ENCODE peak calls at places on chromosome 7, in ten cellular contexts. S, L, T, Y, V, G, M, J, R and I are unnamed samples. For H3K9me3, the result is how much of the 10 kb centered on the place peaks cover.

GRCh38 chr7:15998617-15999016 is 312.1 kb upstream of the MEOX2 start:
- DNase-seq in S (no peak), L (no peak), T (no peak), Y (no peak), V (no peak), G (no peak), M (no peak), J (no peak), R (no peak), I (no peak)

GRCh38 chr7:20532841-20533240 is 82.6 kb upstream of the ABCB5 start:
- DNase-seq in S (no peak), L (no peak), T (no peak), Y (no peak), V (no peak), G (no peak), M (no peak), J (no peak), R (no peak), I (no peak)

GRCh38 chr7:15015545-15016314 is 113.2 kb upstream of the DGKB start:
- DNase-seq in S (no peak), L (peak), T (peak), Y (no peak), V (no peak), G (no peak), M (peak), J (peak), R (peak), I (no peak)

GRCh38 chr7:1736826-1737225 is 66.7 kb downstream of the ELFN1 start:
- DNase-seq in S (no peak), L (no peak), T (no peak), Y (no peak), V (no peak), G (no peak), M (no peak), J (no peak), R (no peak), I (no peak)

GRCh38 chr7:149690688-149691446 is 82.5 kb downstream of the ZNF467 start:
- DNase-seq in S (peak), L (peak), T (no peak), Y (peak), V (no peak), G (no peak), M (peak), J (peak), R (peak), I (no peak)

GRCh38 chr7:49783446-49783845 is 10.0 kb downstream of the VWC2 start:
- DNase-seq in S (no peak), L (no peak), T (no peak), Y (peak), V (no peak), G (no peak), M (no peak), J (no peak), R (no peak), I (no peak)

GRCh38 chr7:38195804-38196595 is 18.0 kb downstream of the STARD3NL start:
- DNase-seq in S (no peak), L (no peak), T (no peak), Y (no peak), V (no peak), G (no peak), M (no peak), J (no peak), R (peak), I (no peak)

GRCh38 chr7:45479781-45480180 is 94.4 kb upstream of the ADCY1 start:
- DNase-seq in S (no peak), L (no peak), T (no peak), Y (no peak), V (no peak), G (no peak), M (no peak), J (no peak), R (no peak), I (no peak)

GRCh38 chr7:138727336-138728099 is 26.4 kb upstream of the SVOPL start:
- DNase-seq in S (no peak), L (no peak), T (no peak), Y (no peak), V (no peak), G (no peak), M (no peak), J (no peak), R (no peak), I (no peak)

DNA sequence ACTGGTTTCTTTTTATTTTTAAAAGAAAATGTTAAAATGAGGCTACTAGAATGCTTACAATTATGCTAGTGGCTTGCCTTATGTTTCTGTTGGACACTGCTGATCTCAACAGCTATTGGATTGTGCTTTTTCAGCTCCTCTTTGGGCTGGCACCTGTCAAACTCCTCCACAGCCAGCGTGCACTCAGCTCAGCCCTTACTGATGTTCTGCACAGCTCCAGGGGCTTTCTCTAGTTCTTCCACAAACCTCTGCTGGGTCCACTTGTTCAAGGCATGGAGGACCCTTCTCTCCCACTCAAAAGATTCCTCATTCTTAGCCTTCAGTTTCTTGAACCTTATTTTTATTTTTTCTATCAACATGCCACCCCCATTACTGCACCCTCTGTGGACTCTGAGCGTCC is 96.0 kb downstream of the VIPR2 start:
- DNase-seq in S (no peak), L (no peak), T (no peak), Y (no peak), V (peak), G (no peak), M (no peak), J (no peak), R (no peak), I (no peak)
- H3K9me3 ChIP-seq in S (under half), L (under half), T (under half), Y (under half), V (under half), G (under half), M (under half), J (under half), R (under half), I (under half)

GRCh38 chr7:141577043-141577839 is 26.0 kb downstream of the AGK start:
- DNase-seq in S (no peak), L (no peak), T (no peak), Y (no peak), V (no peak), G (no peak), M (no peak), J (no peak), R (no peak), I (no peak)
- H3K9me3 ChIP-seq in S (under half), L (under half), T (under half), Y (under half), V (half or more), G (under half), M (under half), J (under half), R (under half), I (under half)

GRCh38 chr7:157615852-157616251 is 279.0 kb downstream of the DNAJB6 start:
- DNase-seq in S (no peak), L (no peak), T (no peak), Y (no peak), V (no peak), G (no peak), M (no peak), J (no peak), R (no peak), I (no peak)
- H3K9me3 ChIP-seq in S (under half), L (under half), T (under half), Y (under half), V (under half), G (under half), M (under half), J (under half), R (half or more), I (under half)

GRCh38 chr7:156514851-156515250 is 125.7 kb upstream of the RNF32 start:
- DNase-seq in S (no peak), L (no peak), T (no peak), Y (no peak), V (no peak), G (no peak), M (no peak), J (no peak), R (no peak), I (no peak)

GRCh38 chr7:156516791-156517378 is 123.7 kb upstream of the RNF32 start:
- DNase-seq in S (no peak), L (no peak), T (no peak), Y (no peak), V (no peak), G (no peak), M (no peak), J (no peak), R (no peak), I (no peak)

GRCh38 chr7:156519070-156519469 is 121.5 kb upstream of the RNF32 start:
- DNase-seq in S (no peak), L (no peak), T (no peak), Y (no peak), V (no peak), G (no peak), M (no peak), J (no peak), R (no peak), I (no peak)

GRCh38 chr7:156518466-156518865 is 122.1 kb upstream of the RNF32 start:
- DNase-seq in S (no peak), L (no peak), T (no peak), Y (no peak), V (no peak), G (no peak), M (no peak), J (no peak), R (no peak), I (no peak)

DNA sequence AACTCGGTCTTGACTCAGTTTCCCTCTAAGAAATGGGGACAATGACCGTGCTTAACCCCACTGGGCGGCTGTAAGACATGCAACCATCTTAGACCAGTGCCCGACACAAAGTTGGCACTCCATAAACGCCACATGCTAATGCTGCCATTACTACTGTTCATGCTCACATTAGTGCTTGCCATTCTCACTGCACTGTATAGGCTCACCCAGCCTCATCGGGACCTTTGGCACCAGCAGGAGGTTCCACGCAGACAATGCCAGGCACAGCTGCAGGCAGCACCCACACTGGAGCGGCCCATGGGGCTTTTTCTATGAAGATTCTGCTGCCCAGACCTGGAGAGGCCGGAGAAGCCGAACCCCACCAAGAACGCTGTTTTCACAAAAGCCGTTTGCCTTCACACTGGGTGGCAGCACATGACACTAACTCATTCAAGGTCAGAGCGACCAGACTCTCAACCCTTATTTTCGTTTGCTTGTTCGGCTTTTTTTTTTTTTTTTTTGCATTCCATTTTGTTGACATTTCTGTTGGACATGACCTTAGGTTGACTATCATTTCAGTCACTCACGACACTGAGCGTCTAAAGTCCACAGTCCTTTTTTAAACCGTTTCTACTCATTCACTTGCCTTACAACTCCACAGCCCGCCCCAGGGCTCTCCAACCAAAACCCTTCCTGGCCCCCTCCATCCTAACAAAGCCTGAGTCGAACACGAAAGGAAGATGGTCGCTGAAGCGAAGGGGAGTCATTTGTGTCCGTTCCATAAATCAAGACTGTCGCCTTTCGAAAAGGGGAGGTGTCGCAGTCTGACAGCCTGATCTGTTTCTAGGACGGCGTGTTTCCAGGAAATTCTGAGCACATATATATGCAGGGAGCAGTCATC is 124.4 kb upstream of the RNF32 start:
- DNase-seq in S (no peak), L (no peak), T (no peak), Y (no peak), V (no peak), G (no peak), M (no peak), J (no peak), R (no peak), I (no peak)
- H3K9me3 ChIP-seq in S (under half), L (under half), T (under half), Y (under half), V (under half), G (under half), M (under half), J (under half), R (under half), I (under half)

DNA sequence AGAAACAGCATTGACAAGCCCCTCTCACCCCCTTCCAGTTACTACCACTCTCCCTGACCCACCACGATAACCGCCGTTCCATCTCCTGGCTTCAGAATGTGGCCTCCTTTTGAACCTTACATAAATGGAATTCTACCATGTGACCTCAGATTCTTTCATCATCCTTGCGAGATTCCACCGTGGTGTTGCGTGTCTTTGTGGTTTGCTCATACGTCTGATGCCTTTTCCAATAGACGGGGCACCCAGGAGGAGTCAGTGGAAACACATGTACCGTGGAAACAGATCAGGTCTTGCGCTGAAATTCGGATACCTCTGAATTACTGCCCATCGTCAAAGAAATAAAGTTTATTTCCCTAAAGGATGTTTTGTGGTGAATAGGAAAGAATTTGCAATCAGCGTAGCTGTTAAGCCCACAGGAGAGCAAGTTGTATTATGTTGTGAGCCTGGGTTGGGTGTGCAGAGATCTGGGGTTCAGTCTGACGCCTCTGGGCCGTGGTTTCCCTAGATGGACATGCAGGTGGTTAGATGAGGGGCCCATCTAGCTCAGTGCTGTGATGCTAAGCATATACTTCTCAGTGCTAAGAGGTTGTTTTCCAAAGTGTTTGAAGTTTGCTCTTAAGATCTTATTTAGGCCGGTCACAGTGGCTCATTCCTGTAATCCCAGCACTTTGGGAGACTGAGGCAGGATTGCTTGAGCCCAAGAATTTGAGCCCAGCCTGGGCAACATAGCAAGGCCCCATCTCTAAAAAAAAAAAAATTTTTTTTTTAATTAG is 29.1 kb downstream of the GTF2IRD1 start:
- DNase-seq in S (peak), L (peak), T (no peak), Y (no peak), V (no peak), G (no peak), M (no peak), J (no peak), R (peak), I (no peak)
- H3K9me3 ChIP-seq in S (under half), L (under half), T (under half), Y (under half), V (under half), G (under half), M (under half), J (under half), R (under half), I (under half)

DNA sequence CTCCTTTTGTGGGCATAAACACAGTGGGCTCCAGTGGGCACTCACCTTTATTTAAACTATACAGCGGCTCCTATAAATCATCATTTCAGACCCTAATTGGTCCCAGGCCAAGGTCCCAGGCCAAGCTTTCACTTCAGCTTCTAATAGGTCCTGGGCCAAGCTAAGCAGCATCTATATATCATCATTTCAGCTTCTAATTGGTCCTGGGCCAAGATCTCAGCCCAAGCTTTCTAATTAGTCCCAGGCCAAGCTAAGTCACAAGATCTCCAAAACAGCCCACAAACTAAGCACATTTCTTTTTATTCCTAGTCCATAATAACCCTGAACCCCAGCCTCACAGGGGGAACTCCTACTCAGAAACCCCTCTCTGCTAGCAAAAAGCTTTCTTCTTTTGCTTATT is 47.1 kb downstream of the ZNF680 start:
- DNase-seq in S (no peak), L (no peak), T (no peak), Y (no peak), V (no peak), G (no peak), M (no peak), J (no peak), R (no peak), I (no peak)
- H3K9me3 ChIP-seq in S (half or more), L (under half), T (under half), Y (half or more), V (half or more), G (half or more), M (under half), J (under half), R (under half), I (under half)